ENCODE peak calls at places on chromosomes 16 and 17, in six cellular contexts. One of them, this sample, is unnamed. For H3K27me3 and H3K4me1, the result is how much of the 10 kb centered on the place peaks cover.

GRCh38 chr17:17947966-17948365 is 24.2 kb downstream of the TOM1L2 start:
- DNase-seq in endodermal cell: no peak
- DNase-seq in HCT116: no peak
- DNase-seq in K562: no peak
- DNase-seq in left ventricle myocardium inferior: no peak
- DNase-seq in CD4-positive, CD25-positive, alpha-beta regulatory T cell: no peak
- DNase-seq in this sample: no peak

GRCh38 chr17:16915752-16916556 is 56.0 kb downstream of the TNFRSF13B start:
- DNase-seq in CD4-positive, CD25-positive, alpha-beta regulatory T cell: no peak
- DNase-seq in HCT116: peak
- DNase-seq in left ventricle myocardium inferior: peak
- DNase-seq in K562: peak
- DNase-seq in endodermal cell: peak
- DNase-seq in this sample: peak

GRCh38 chr17:8574687-8575086 is 55.8 kb downstream of the MYH10 start:
- DNase-seq in K562: peak
- DNase-seq in endodermal cell: no peak
- DNase-seq in left ventricle myocardium inferior: peak
- DNase-seq in HCT116: no peak
- DNase-seq in CD4-positive, CD25-positive, alpha-beta regulatory T cell: no peak
- DNase-seq in this sample: no peak

GRCh38 chr16:16148755-16149154 is 74.5 kb downstream of the ABCC6 start:
- DNase-seq in K562: no peak
- DNase-seq in endodermal cell: no peak
- DNase-seq in HCT116: no peak
- DNase-seq in left ventricle myocardium inferior: no peak
- DNase-seq in CD4-positive, CD25-positive, alpha-beta regulatory T cell: no peak
- DNase-seq in this sample: no peak

GRCh38 chr16:67258160-67258835 is 9.5 kb downstream of the SLC9A5 start:
- DNase-seq in CD4-positive, CD25-positive, alpha-beta regulatory T cell: no peak
- DNase-seq in HCT116: no peak
- DNase-seq in left ventricle myocardium inferior: no peak
- DNase-seq in endodermal cell: no peak
- DNase-seq in K562: no peak
- DNase-seq in this sample: peak

GRCh38 chr17:27199948-27200347 is 94.0 kb upstream of the WSB1 start:
- DNase-seq in K562: no peak
- DNase-seq in left ventricle myocardium inferior: no peak
- DNase-seq in HCT116: no peak
- DNase-seq in endodermal cell: no peak
- DNase-seq in CD4-positive, CD25-positive, alpha-beta regulatory T cell: no peak
- DNase-seq in this sample: no peak

GRCh38 chr16:80606221-80606766 is 65.5 kb downstream of the DYNLRB2 start:
- DNase-seq in CD4-positive, CD25-positive, alpha-beta regulatory T cell: no peak
- DNase-seq in K562: no peak
- DNase-seq in endodermal cell: no peak
- DNase-seq in HCT116: no peak
- DNase-seq in left ventricle myocardium inferior: no peak
- DNase-seq in this sample: no peak

GRCh38 chr16:68668266-68668665 is 23.2 kb downstream of the CDH3 start:
- DNase-seq in HCT116: no peak
- DNase-seq in K562: no peak
- DNase-seq in endodermal cell: no peak
- DNase-seq in CD4-positive, CD25-positive, alpha-beta regulatory T cell: no peak
- DNase-seq in left ventricle myocardium inferior: no peak
- DNase-seq in this sample: no peak

GRCh38 chr17:43671075-43671692 is 9.5 kb upstream of the MEOX1 start:
- DNase-seq in HCT116: no peak
- DNase-seq in K562: no peak
- DNase-seq in CD4-positive, CD25-positive, alpha-beta regulatory T cell: no peak
- DNase-seq in endodermal cell: no peak
- DNase-seq in left ventricle myocardium inferior: no peak
- DNase-seq in this sample: no peak

GRCh38 chr17:49015179-49015923 is 18.2 kb downstream of the IGF2BP1 start:
- DNase-seq in HCT116: no peak
- DNase-seq in K562: no peak
- DNase-seq in CD4-positive, CD25-positive, alpha-beta regulatory T cell: no peak
- DNase-seq in left ventricle myocardium inferior: no peak
- DNase-seq in endodermal cell: peak
- DNase-seq in this sample: no peak

GRCh38 chr16:86520317-86521210 is 10.2 kb downstream of the FOXF1 start:
- DNase-seq in left ventricle myocardium inferior: peak
- DNase-seq in HCT116: no peak
- DNase-seq in endodermal cell: no peak
- DNase-seq in CD4-positive, CD25-positive, alpha-beta regulatory T cell: no peak
- DNase-seq in K562: peak
- DNase-seq in this sample: peak

GRCh38 chr17:60586288-60586974 is 13.6 kb upstream of the PPM1D start:
- DNase-seq in K562: peak
- DNase-seq in CD4-positive, CD25-positive, alpha-beta regulatory T cell: no peak
- DNase-seq in HCT116: no peak
- DNase-seq in left ventricle myocardium inferior: no peak
- DNase-seq in endodermal cell: peak
- DNase-seq in this sample: no peak

GRCh38 chr16:61871837-61872777 is 164.1 kb downstream of the CDH8 start:
- DNase-seq in CD4-positive, CD25-positive, alpha-beta regulatory T cell: no peak
- DNase-seq in K562: no peak
- DNase-seq in HCT116: no peak
- DNase-seq in endodermal cell: peak
- DNase-seq in left ventricle myocardium inferior: no peak
- DNase-seq in this sample: no peak

GRCh38 chr16:48054881-48055601 is 100.8 kb downstream of the ABCC12 start:
- DNase-seq in left ventricle myocardium inferior: no peak
- DNase-seq in K562: peak
- DNase-seq in HCT116: peak
- DNase-seq in CD4-positive, CD25-positive, alpha-beta regulatory T cell: peak
- DNase-seq in endodermal cell: peak
- DNase-seq in this sample: peak

GRCh38 chr16:17784073-17784472 is 313.3 kb upstream of the XYLT1 start:
- DNase-seq in K562: peak
- DNase-seq in HCT116: no peak
- DNase-seq in endodermal cell: peak
- DNase-seq in left ventricle myocardium inferior: no peak
- DNase-seq in CD4-positive, CD25-positive, alpha-beta regulatory T cell: no peak
- DNase-seq in this sample: no peak

GRCh38 chr16:23368469-23368868 is 66.4 kb downstream of the SCNN1B start:
- DNase-seq in left ventricle myocardium inferior: no peak
- DNase-seq in K562: no peak
- DNase-seq in endodermal cell: no peak
- DNase-seq in CD4-positive, CD25-positive, alpha-beta regulatory T cell: no peak
- DNase-seq in HCT116: peak
- DNase-seq in this sample: no peak

GRCh38 chr17:4972322-4972721 is 4.7 kb upstream of the SPAG7 start:
- DNase-seq in left ventricle myocardium inferior: no peak
- DNase-seq in endodermal cell: no peak
- DNase-seq in K562: no peak
- DNase-seq in HCT116: no peak
- DNase-seq in CD4-positive, CD25-positive, alpha-beta regulatory T cell: no peak
- DNase-seq in this sample: no peak

GRCh38 chr16:81929841-81930240 is 81.4 kb downstream of the SDR42E1 start:
- DNase-seq in K562: no peak
- DNase-seq in CD4-positive, CD25-positive, alpha-beta regulatory T cell: no peak
- DNase-seq in endodermal cell: no peak
- DNase-seq in HCT116: no peak
- DNase-seq in left ventricle myocardium inferior: no peak
- DNase-seq in this sample: no peak

GRCh38 chr16:84268661-84269060 is 26.0 kb upstream of the WFDC1 start:
- DNase-seq in K562: no peak
- DNase-seq in endodermal cell: no peak
- DNase-seq in HCT116: no peak
- DNase-seq in left ventricle myocardium inferior: no peak
- DNase-seq in CD4-positive, CD25-positive, alpha-beta regulatory T cell: no peak
- DNase-seq in this sample: no peak

GRCh38 chr17:71527311-71527710 is 593.5 kb upstream of the SOX9 start:
- DNase-seq in left ventricle myocardium inferior: no peak
- DNase-seq in K562: no peak
- DNase-seq in HCT116: no peak
- DNase-seq in endodermal cell: no peak
- DNase-seq in CD4-positive, CD25-positive, alpha-beta regulatory T cell: no peak
- DNase-seq in this sample: no peak

GRCh38 chr17:37743875-37744632 is 805 bp downstream of the HNF1B start:
- DNase-seq in CD4-positive, CD25-positive, alpha-beta regulatory T cell: no peak
- DNase-seq in left ventricle myocardium inferior: no peak
- DNase-seq in K562: no peak
- DNase-seq in HCT116: no peak
- DNase-seq in endodermal cell: peak
- DNase-seq in this sample: peak

GRCh38 chr17:37570527-37571093 is 38.6 kb downstream of the SYNRG start:
- DNase-seq in K562: peak
- DNase-seq in left ventricle myocardium inferior: peak
- DNase-seq in HCT116: peak
- DNase-seq in CD4-positive, CD25-positive, alpha-beta regulatory T cell: no peak
- DNase-seq in endodermal cell: peak
- DNase-seq in this sample: peak

GRCh38 chr16:81583893-81584705 is 139.5 kb downstream of the CMIP start:
- DNase-seq in K562: no peak
- DNase-seq in endodermal cell: no peak
- DNase-seq in left ventricle myocardium inferior: no peak
- DNase-seq in HCT116: peak
- DNase-seq in CD4-positive, CD25-positive, alpha-beta regulatory T cell: no peak
- DNase-seq in this sample: peak

GRCh38 chr17:82043507-82043906 is 6.0 kb upstream of the DCXR start:
- DNase-seq in left ventricle myocardium inferior: no peak
- DNase-seq in CD4-positive, CD25-positive, alpha-beta regulatory T cell: no peak
- DNase-seq in HCT116: no peak
- DNase-seq in K562: no peak
- DNase-seq in endodermal cell: no peak
- DNase-seq in this sample: no peak

DNA sequence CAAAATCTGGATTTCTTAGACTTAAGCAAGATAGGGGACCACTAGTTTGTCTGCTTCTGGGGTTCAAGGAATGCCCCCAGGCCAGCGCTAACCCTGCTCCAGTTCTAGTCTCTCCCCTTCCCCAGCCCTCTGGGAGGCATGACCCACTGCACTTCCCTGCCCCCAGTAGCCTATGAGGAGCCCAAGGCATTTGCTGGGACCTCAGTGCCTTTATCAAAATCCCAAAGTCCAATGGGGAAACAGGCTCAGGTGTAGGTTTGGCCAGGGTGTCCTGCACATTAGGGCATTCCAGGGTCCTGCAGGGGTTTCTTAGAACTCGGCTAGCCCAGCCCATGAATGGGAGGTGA is 1.2 kb downstream of the IL4R start:
- DNase-seq in CD4-positive, CD25-positive, alpha-beta regulatory T cell: peak
- DNase-seq in HCT116: no peak
- DNase-seq in endodermal cell: no peak
- DNase-seq in K562: no peak
- DNase-seq in left ventricle myocardium inferior: no peak
- DNase-seq in this sample: no peak
- H3K4me3 ChIP-seq in CD4-positive, CD25-positive, alpha-beta regulatory T cell: peak
- H3K4me3 ChIP-seq in HCT116: peak
- H3K4me3 ChIP-seq in endodermal cell: peak
- H3K4me3 ChIP-seq in K562: no peak
- H3K4me3 ChIP-seq in left ventricle myocardium inferior: peak
- H3K4me3 ChIP-seq in this sample: peak

GRCh38 chr17:77541995-77542394 is 401.2 kb downstream of the SEC14L1 start:
- DNase-seq in left ventricle myocardium inferior: no peak
- DNase-seq in endodermal cell: no peak
- DNase-seq in K562: peak
- DNase-seq in CD4-positive, CD25-positive, alpha-beta regulatory T cell: no peak
- DNase-seq in HCT116: no peak
- DNase-seq in this sample: no peak

GRCh38 chr17:77543779-77544178 is 403.0 kb downstream of the SEC14L1 start:
- DNase-seq in CD4-positive, CD25-positive, alpha-beta regulatory T cell: no peak
- DNase-seq in K562: no peak
- DNase-seq in HCT116: no peak
- DNase-seq in endodermal cell: no peak
- DNase-seq in left ventricle myocardium inferior: no peak
- DNase-seq in this sample: no peak

GRCh38 chr17:77542551-77543490 is 402.1 kb downstream of the SEC14L1 start:
- DNase-seq in CD4-positive, CD25-positive, alpha-beta regulatory T cell: peak
- DNase-seq in HCT116: peak
- DNase-seq in endodermal cell: peak
- DNase-seq in left ventricle myocardium inferior: peak
- DNase-seq in K562: peak
- DNase-seq in this sample: peak

GRCh38 chr17:77546772-77547201 is 406.0 kb downstream of the SEC14L1 start:
- DNase-seq in endodermal cell: peak
- DNase-seq in CD4-positive, CD25-positive, alpha-beta regulatory T cell: no peak
- DNase-seq in left ventricle myocardium inferior: no peak
- DNase-seq in HCT116: no peak
- DNase-seq in K562: no peak
- DNase-seq in this sample: no peak

DNA sequence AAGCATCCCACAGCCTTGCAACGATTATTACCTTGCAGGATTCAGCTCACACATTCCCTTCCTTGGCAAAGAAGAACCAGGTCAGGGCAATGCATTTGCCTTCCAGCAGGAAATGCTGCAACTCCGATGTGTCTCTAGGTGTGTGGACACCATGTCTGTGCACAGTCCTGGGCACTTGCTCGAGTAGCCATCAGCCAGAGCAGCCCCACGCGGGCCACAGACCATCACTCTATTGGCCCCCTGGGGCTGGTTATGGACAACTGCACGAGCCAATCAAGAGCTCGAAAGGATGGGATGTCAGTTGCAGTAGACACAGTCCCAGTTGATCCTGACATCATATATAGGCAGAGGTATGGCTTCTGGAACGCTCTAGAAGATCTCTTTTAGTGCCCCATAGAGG is 403.6 kb downstream of the SEC14L1 start:
- DNase-seq in CD4-positive, CD25-positive, alpha-beta regulatory T cell: no peak
- DNase-seq in endodermal cell: no peak
- DNase-seq in K562: no peak
- DNase-seq in HCT116: no peak
- DNase-seq in left ventricle myocardium inferior: no peak
- DNase-seq in this sample: no peak
- H3K27me3 ChIP-seq in CD4-positive, CD25-positive, alpha-beta regulatory T cell: under half
- H3K27me3 ChIP-seq in endodermal cell: under half
- H3K27me3 ChIP-seq in K562: under half
- H3K27me3 ChIP-seq in HCT116: under half
- H3K27me3 ChIP-seq in left ventricle myocardium inferior: under half
- H3K27me3 ChIP-seq in this sample: under half

GRCh38 chr17:83103200-83103937 is 24.0 kb downstream of the METRNL start:
- DNase-seq in CD4-positive, CD25-positive, alpha-beta regulatory T cell: no peak
- DNase-seq in K562: peak
- DNase-seq in HCT116: peak
- DNase-seq in left ventricle myocardium inferior: no peak
- DNase-seq in endodermal cell: no peak
- DNase-seq in this sample: no peak
- H3K4me1 ChIP-seq in CD4-positive, CD25-positive, alpha-beta regulatory T cell: under half
- H3K4me1 ChIP-seq in K562: half or more
- H3K4me1 ChIP-seq in HCT116: under half
- H3K4me1 ChIP-seq in left ventricle myocardium inferior: under half
- H3K4me1 ChIP-seq in endodermal cell: under half
- H3K4me1 ChIP-seq in this sample: under half

DNA sequence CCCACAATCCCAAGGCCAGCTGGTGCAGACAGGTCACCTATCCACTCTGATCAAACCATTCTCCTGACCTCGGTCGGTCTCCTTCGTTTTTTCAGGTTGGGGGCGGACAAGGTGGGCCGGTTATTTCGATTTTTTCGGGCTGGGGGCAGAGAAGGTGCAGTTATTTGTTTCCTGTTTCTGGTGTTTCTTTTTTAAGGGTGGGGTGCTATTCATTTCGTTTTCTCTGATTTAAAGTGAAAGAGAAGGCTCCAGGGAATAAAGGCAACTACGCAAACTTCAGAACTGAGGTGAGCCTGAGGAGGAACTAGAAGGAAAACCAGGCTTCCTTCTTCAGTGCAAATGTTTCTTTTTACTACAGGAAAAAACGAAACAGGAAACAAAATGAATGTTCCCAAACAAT is 64.8 kb downstream of the ANKRD11 start:
- DNase-seq in K562: no peak
- DNase-seq in CD4-positive, CD25-positive, alpha-beta regulatory T cell: no peak
- DNase-seq in HCT116: no peak
- DNase-seq in left ventricle myocardium inferior: no peak
- DNase-seq in endodermal cell: no peak
- DNase-seq in this sample: no peak
- H3K4me3 ChIP-seq in K562: no peak
- H3K4me3 ChIP-seq in CD4-positive, CD25-positive, alpha-beta regulatory T cell: peak
- H3K4me3 ChIP-seq in HCT116: no peak
- H3K4me3 ChIP-seq in left ventricle myocardium inferior: no peak
- H3K4me3 ChIP-seq in endodermal cell: no peak
- H3K4me3 ChIP-seq in this sample: no peak

This sample was measured in lower lobe of right lung.